ENCODE peak calls at places on chromosome 9, in eight cellular contexts. E is A673, R is OCI-LY7, T is left ventricle myocardium inferior, I is breast epithelium, N is IMR-90, Q is tibial nerve, F is A549. Y is an unnamed sample.
A peak's percentile ranks its signal among the peaks of the same experiment; 100 is the strongest.

GRCh38 chr9:99030082-99030481 is 74.8 kb upstream of the TGFBR1 start:
- DNase-seq in Q (no peak), R (no peak), F (no peak), E (no peak), T (no peak), N (peak; percentile 99), I (no peak), Y (peak; percentile 91)

GRCh38 chr9:110655723-110656641 is 12.6 kb upstream of the MUSK start:
- DNase-seq in N (peak; percentile 58), R (no peak), T (peak; percentile 24), F (no peak), E (no peak), Q (peak; percentile 28), I (no peak), Y (peak; percentile 29)

GRCh38 chr9:20624201-20625002 is 2.1 kb upstream of the MLLT3 start:
- DNase-seq in N (peak; percentile 79), F (peak; percentile 84), E (peak; percentile 82), R (peak; percentile 75), T (peak; percentile 22), Q (no peak), I (peak; percentile 24), Y (peak; percentile 50)

GRCh38 chr9:35056571-35057270 is 15.7 kb downstream of the VCP start:
- DNase-seq in N (no peak), T (no peak), I (no peak), E (no peak), Q (no peak), R (no peak), F (no peak), Y (no peak)

GRCh38 chr9:115013998-115014397 is 83.6 kb upstream of the TNFSF8 start:
- DNase-seq in F (peak; percentile 79), T (peak; percentile 36), I (peak; percentile 49), R (peak; percentile 83), Q (no peak), E (peak; percentile 87), N (peak; percentile 82), Y (peak; percentile 66)

GRCh38 chr9:129626944-129627297 is 958 bp downstream of the NTMT1 start:
- DNase-seq in E (peak; percentile 71), R (peak; percentile 44), I (no peak), Q (no peak), T (no peak), N (peak; percentile 92), F (no peak), Y (peak; percentile 81)

GRCh38 chr9:76574171-76574767 is 115.3 kb downstream of the GCNT1 start:
- DNase-seq in E (no peak), F (no peak), T (no peak), N (no peak), R (no peak), Q (no peak), I (no peak), Y (no peak)

GRCh38 chr9:70600479-70600878 is 186.0 kb upstream of the KLF9 start:
- DNase-seq in I (no peak), N (peak; percentile 89), E (no peak), Q (no peak), T (peak; percentile 44), F (no peak), R (no peak), Y (peak; percentile 64)

GRCh38 chr9:25003686-25004085 is 458.0 kb upstream of the IZUMO3 start:
- DNase-seq in E (no peak), R (peak; percentile 19), T (no peak), Q (no peak), I (no peak), N (no peak), F (peak; percentile 3), Y (no peak)

GRCh38 chr9:93266521-93267001 is 82.6 kb downstream of the WNK2 start:
- DNase-seq in F (no peak), T (no peak), N (no peak), R (peak; percentile 75), I (peak; percentile 9), Q (no peak), E (no peak), Y (no peak)

GRCh38 chr9:14306672-14307646 is 7.0 kb downstream of the NFIB start:
- DNase-seq in I (no peak), Q (no peak), T (no peak), E (no peak), F (no peak), N (peak; percentile 3), R (no peak), Y (no peak)
- TF ChIP-seq CTCF in I (peak; percentile 20), Q (no peak), T (peak; percentile 31), E (no peak), F (no peak), N (no peak), R (no peak), Y (no peak)

GRCh38 chr9:127061411-127061810 is 61.0 kb downstream of the ANGPTL2 start:
- DNase-seq in Q (no peak), I (no peak), T (no peak), R (no peak), E (no peak), F (no peak), N (no peak), Y (no peak)
- TF ChIP-seq CTCF in Q (no peak), I (no peak), T (no peak), R (no peak), E (no peak), F (no peak), N (no peak), Y (no peak)

DNA sequence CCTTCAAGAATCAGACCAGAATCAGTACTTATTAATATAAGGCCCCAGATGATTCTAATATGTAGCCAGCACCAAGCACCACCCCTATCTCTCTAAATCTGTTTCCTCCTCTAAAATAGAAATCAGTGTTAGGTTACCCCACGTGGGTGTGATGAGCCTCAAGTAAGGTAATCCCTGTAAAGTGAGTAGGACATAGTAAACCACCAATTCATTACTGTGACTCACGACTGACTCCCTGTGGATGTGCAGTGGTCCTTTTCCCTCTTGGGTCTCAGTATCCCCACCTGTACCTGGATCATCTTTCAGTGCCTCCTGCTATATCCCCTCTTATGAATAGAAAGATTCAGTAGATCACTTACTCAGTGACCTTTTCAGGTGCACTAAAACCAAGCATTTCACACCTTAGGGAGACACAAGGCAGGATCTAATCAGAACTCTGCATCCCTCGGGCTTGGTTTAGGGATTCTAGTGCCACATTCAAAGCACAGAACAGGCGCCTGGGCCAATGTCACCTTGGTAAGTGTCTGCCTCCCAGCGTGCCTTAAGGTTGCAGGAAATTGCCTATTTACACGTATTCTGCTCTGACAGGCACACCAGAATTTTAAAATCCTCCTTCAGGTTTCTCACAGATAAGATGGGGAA is 12.2 kb upstream of the ALDH1B1 start:
- DNase-seq in E (no peak), T (no peak), Q (no peak), N (peak; percentile 47), I (no peak), R (no peak), F (no peak), Y (no peak)
- TF ChIP-seq CTCF in E (no peak), T (no peak), Q (no peak), N (no peak), I (no peak), R (no peak), F (no peak), Y (no peak)

DNA sequence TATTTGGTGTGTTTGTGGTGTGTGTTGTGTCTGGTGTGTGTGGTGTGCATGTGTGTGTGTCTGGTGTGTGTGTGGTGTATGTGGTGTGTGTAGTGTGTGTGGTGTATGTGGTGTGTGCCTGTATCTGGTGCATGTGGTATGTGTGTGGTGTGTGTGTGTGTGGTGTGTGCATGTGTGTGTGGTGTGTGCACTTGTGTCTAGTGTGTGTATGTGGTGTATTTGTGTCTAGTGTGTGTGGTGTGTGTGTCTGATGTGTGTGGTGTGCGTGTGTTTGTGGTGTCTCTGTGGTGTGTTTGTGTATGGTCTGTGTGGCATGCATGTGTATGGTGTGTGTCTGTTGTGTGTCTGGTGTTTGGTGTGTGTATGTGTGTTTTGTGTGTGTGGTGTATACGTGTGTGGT is 71.1 kb downstream of the CACNA1B start:
- DNase-seq in F (no peak), R (no peak), T (no peak), N (no peak), E (no peak), I (no peak), Q (no peak), Y (no peak)
- TF ChIP-seq CTCF in F (no peak), R (no peak), T (no peak), N (no peak), E (no peak), I (no peak), Q (no peak), Y (no peak)

GRCh38 chr9:125241000-125241862 is at the start of gene HSPA5:
- DNase-seq in Q (peak; percentile 99), T (peak; percentile 100), R (peak; percentile 99), E (peak; percentile 100), I (peak; percentile 100), F (peak; percentile 99), N (peak; percentile 100), Y (peak; percentile 99)
- TF ChIP-seq CTCF in Q (peak; percentile 58), T (peak; percentile 28), R (no peak), E (peak; percentile 21), I (peak; percentile 36), F (no peak), N (no peak), Y (peak; percentile 33)